ENCODE peak calls at places on chromosomes 13 and 19, in four cellular contexts. K, B, N and H are unnamed samples.

GRCh38 chr19:30228113-30228725 is 144.0 kb upstream of the ZNF536 start:
- DNase-seq in K (no peak), B (no peak), N (no peak), H (no peak)

GRCh38 chr13:62482351-62482750 is 1066.7 kb upstream of the PCDH20 start:
- DNase-seq in K (no peak), B (peak; percentile 7), N (no peak), H (no peak)

GRCh38 chr19:49196527-49197240 is 39.1 kb downstream of the TRPM4 start:
- DNase-seq in K (peak; percentile 53), N (no peak), B (no peak), H (no peak)

GRCh38 chr19:14383898-14384669 is 2.8 kb downstream of the ADGRE5 start:
- DNase-seq in B (peak; percentile 34), K (peak; percentile 53), N (no peak), H (peak; percentile 64)

GRCh38 chr13:108342369-108343289 is 73.1 kb downstream of the TNFSF13B start:
- DNase-seq in K (no peak), N (no peak), B (peak; percentile 55), H (peak; percentile 42)

GRCh38 chr19:4967738-4968461 is 1.0 kb upstream of the KDM4B start:
- DNase-seq in K (no peak), B (peak; percentile 30), N (no peak), H (peak; percentile 81)

GRCh38 chr13:23701646-23702045 is 131.4 kb downstream of the TNFRSF19 start:
- DNase-seq in B (peak; percentile 91), N (peak; percentile 99), K (peak; percentile 90), H (peak; percentile 95)

GRCh38 chr13:39263033-39263432 is 224.8 kb downstream of the NHLRC3 start:
- DNase-seq in B (peak; percentile 28), N (no peak), K (peak; percentile 27), H (peak; percentile 27)

GRCh38 chr13:41547253-41548000 is 90.1 kb downstream of the RGCC start:
- DNase-seq in B (peak; percentile 37), N (no peak), K (peak; percentile 46), H (peak; percentile 39)

GRCh38 chr13:91741925-91742324 is 343.5 kb downstream of the GPC5 start:
- DNase-seq in N (no peak), B (no peak), K (no peak), H (no peak)

GRCh38 chr19:2270572-2271515 is 11.1 kb downstream of the PEAK3 start:
- DNase-seq in K (peak; percentile 90), B (peak; percentile 89), N (peak; percentile 67), H (peak; percentile 91)

GRCh38 chr19:48591021-48591420 is 15.5 kb upstream of the SPACA4 start:
- DNase-seq in K (no peak), N (no peak), B (no peak), H (no peak)

GRCh38 chr19:33819496-33819874 is 22.8 kb downstream of the KCTD15 start:
- DNase-seq in N (no peak), K (no peak), B (peak; percentile 23), H (no peak)

GRCh38 chr19:33804021-33804799 is 7.5 kb downstream of the KCTD15 start:
- DNase-seq in N (no peak), B (peak; percentile 70), K (peak; percentile 81), H (peak; percentile 47)

GRCh38 chr19:5691205-5691929 is 1.3 kb downstream of the RPL36 start:
- DNase-seq in B (peak; percentile 41), N (peak; percentile 28), K (peak; percentile 77), H (peak; percentile 48)

GRCh38 chr13:105414639-105415038 is 1120.8 kb downstream of the EFNB2 start:
- DNase-seq in K (no peak), N (no peak), B (no peak), H (no peak)

GRCh38 chr19:13267889-13268288 is 117.7 kb downstream of the IER2 start:
- DNase-seq in K (no peak), B (no peak), N (no peak), H (no peak)

GRCh38 chr13:76161143-76161542 is 525.0 kb downstream of the LMO7 start:
- DNase-seq in K (no peak), B (no peak), N (no peak), H (no peak)

GRCh38 chr13:95874286-95874685 is 178.9 kb downstream of the UGGT2 start:
- DNase-seq in K (no peak), B (no peak), N (no peak), H (no peak)

GRCh38 chr19:47040869-47041268 is 7.6 kb downstream of the TMEM160 start:
- DNase-seq in N (no peak), B (no peak), K (no peak), H (no peak)

GRCh38 chr19:16064209-16064889 is 11.9 kb upstream of the TPM4 start:
- DNase-seq in B (no peak), K (no peak), N (no peak), H (no peak)

GRCh38 chr19:4878491-4878968 is 11.1 kb upstream of the PLIN3 start:
- DNase-seq in B (no peak), N (no peak), K (no peak), H (no peak)

GRCh38 chr19:41263042-41263849 is 926 bp upstream of the HNRNPUL1 start:
- DNase-seq in B (peak; percentile 64), K (peak; percentile 62), N (peak; percentile 47), H (peak; percentile 93)

GRCh38 chr13:50126378-50127016 is 111.3 kb downstream of the KCNRG start:
- DNase-seq in N (no peak), K (no peak), B (peak; percentile 52), H (peak; percentile 59)

GRCh38 chr19:47226426-47227346 is 4.3 kb downstream of the BBC3 start:
- DNase-seq in N (peak; percentile 67), B (peak; percentile 49), K (peak; percentile 75), H (peak; percentile 83)

GRCh38 chr13:95391785-95392184 is 90.5 kb upstream of the ABCC4 start:
- DNase-seq in N (no peak), B (no peak), K (no peak), H (no peak)

GRCh38 chr13:31773538-31773937 is 34.2 kb downstream of the RXFP2 start:
- DNase-seq in B (peak; percentile 75), N (no peak), K (no peak), H (peak; percentile 62)

GRCh38 chr13:43058318-43058674 is 34.9 kb downstream of the DNAJC15 start:
- DNase-seq in B (peak; percentile 87), K (no peak), N (peak; percentile 53), H (peak; percentile 67)

GRCh38 chr19:30390356-30390988 is 18.3 kb downstream of the ZNF536 start:
- DNase-seq in K (no peak), B (no peak), N (no peak), H (no peak)

GRCh38 chr13:77740097-77740496 is 42.6 kb downstream of the SLAIN1 start:
- DNase-seq in K (no peak), B (no peak), N (no peak), H (no peak)

GRCh38 chr19:50204811-50205675 is 1.6 kb downstream of the MYH14 start:
- DNase-seq in B (no peak), N (no peak), K (no peak), H (no peak)

GRCh38 chr19:41868120-41868988 is 8.3 kb downstream of the RPS19 start:
- DNase-seq in N (no peak), K (no peak), B (no peak), H (no peak)

GRCh38 chr19:31126236-31126635 is 223.0 kb downstream of the TSHZ3 start:
- DNase-seq in N (no peak), K (no peak), B (peak; percentile 50), H (no peak)

GRCh38 chr13:24923305-24923640 is 159.3 kb downstream of the RNF17 start:
- DNase-seq in N (peak; percentile 58), B (peak; percentile 88), K (no peak), H (peak; percentile 86)

GRCh38 chr19:28605501-28606268 is 607.3 kb downstream of the UQCRFS1 start:
- DNase-seq in B (no peak), N (no peak), K (no peak), H (no peak)

GRCh38 chr13:40464349-40464748 is 202.1 kb downstream of the FOXO1 start:
- DNase-seq in B (no peak), K (no peak), N (no peak), H (no peak)

GRCh38 chr13:59480857-59481256 is 682.9 kb downstream of the DIAPH3 start:
- DNase-seq in B (no peak), K (no peak), N (no peak), H (no peak)

GRCh38 chr19:19464339-19465098 is 50.8 kb downstream of the TSSK6 start:
- DNase-seq in B (peak; percentile 74), N (no peak), K (no peak), H (peak; percentile 65)

GRCh38 chr13:27338816-27339215 is 68.2 kb downstream of the RASL11A start:
- DNase-seq in N (no peak), B (no peak), K (no peak), H (no peak)
- TF ChIP-seq CTCF in N (peak; percentile 24), B (peak; percentile 51), K (no peak), H (peak; percentile 35)

DNA sequence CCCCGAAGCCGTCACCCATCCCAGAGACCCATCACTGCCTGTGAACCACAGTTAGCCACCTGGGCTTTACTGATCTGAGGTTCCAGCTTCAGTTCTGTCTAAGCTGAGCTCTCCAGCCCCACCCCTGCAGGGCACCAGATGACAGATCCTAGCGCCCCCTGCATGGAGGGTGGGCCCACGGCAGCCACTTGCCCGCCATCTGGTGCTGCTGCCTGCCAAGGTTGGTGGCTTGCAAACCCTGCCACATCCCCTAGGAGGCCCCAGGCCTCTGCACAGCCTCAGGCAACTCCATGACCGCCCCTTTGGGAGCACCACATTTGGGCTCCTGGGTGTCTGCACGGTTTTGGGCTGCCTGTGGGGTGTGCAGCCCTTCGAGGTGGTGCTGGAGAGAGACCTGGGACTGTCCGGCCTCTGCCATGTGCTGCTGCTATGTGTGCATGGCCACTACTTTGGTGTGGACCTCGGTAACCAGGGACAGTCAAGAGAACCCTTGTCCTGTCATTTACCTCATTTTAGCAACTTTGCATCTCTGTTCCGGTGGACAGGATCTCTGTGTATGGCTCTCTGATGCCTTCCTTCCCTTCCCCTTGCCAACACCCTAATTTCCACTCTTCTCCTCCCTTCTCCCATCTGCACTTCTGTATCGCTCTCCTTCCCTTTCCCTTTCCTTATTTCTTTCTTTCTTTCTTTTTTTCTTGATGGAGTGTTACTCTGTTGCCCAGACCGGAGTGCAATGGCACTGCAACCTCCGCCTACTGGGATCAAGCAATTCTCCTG is 17.4 kb upstream of the SDHAF1 start:
- DNase-seq in N (no peak), B (no peak), K (no peak), H (no peak)
- TF ChIP-seq CTCF in N (no peak), B (peak; percentile 4), K (no peak), H (peak; percentile 26)

GRCh38 chr19:36244066-36244465 is 29.2 kb downstream of the ZNF146 start:
- DNase-seq in K (no peak), B (no peak), N (no peak), H (no peak)
- TF ChIP-seq CTCF in K (no peak), B (no peak), N (no peak), H (no peak)

DNA sequence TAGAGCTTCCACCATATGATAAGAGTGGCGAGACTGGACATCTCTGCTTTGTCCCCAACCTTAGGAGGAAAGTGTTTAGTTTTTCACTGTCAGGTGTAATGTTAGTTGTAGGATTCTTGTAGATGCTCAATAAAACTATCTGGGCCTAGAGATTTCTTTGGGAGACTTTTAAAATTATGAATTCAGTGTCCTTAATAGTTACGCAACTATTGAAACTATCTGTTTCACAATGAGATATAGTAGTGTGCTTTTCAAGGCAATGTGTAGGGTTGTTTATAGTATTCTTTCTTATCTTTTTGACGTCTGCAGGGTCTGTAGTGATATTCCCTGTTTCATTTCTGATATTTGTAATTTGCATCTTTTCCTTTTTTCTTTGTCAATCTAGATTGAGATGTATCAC is 33.2 kb upstream of the F7 start:
- DNase-seq in N (no peak), B (no peak), K (no peak), H (no peak)
- TF ChIP-seq CTCF in N (no peak), B (no peak), K (no peak), H (no peak)

DNA sequence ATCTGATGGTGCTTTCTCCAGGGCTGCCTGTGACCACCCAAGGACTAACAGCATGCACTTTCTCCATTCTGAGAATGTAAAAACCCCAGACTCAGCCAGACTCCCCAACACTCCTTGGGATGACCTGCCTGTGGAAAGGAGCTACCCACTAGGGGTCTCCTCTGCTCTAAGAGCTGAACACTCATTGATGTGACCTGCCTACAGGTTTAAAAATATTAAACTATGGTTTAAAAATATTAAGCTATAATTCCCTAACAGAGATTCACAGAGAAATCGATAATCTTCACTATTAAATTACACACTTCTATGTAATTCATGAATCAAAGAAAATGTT is 696.2 kb upstream of the SLITRK5 start:
- DNase-seq in B (no peak), N (no peak), K (no peak), H (no peak)
- TF ChIP-seq CTCF in B (peak; percentile 31), N (peak; percentile 1), K (no peak), H (peak; percentile 23)